ENCODE peak calls at places on chromosome 15, in eight cellular contexts. X is uterus, E is psoas muscle, B is A673, C is A549, L is right atrium auricular region, H is cardiac muscle cell, Y is endothelial cell of umbilical vein. D is an unnamed sample.
A peak's percentile ranks its signal among the peaks of the same experiment; 100 is the strongest.

GRCh38 chr15:89665449-89666146 is 10.3 kb upstream of the KIF7 start:
- DNase-seq in Y (peak; percentile 36), H (peak; percentile 74), B (peak; percentile 13), E (peak; percentile 85), C (peak; percentile 50), X (peak; percentile 53), L (peak; percentile 79), D (peak; percentile 48)

GRCh38 chr15:89121414-89121813 is 33.2 kb downstream of the ABHD2 start:
- DNase-seq in H (no peak), E (no peak), X (no peak), L (no peak), B (no peak), Y (no peak), C (peak; percentile 77), D (no peak)

GRCh38 chr15:68666120-68666811 is 87.5 kb downstream of the CORO2B start:
- DNase-seq in B (no peak), Y (peak; percentile 78), X (peak; percentile 9), E (no peak), H (peak; percentile 14), L (no peak), C (no peak), D (peak; percentile 58)

GRCh38 chr15:72369964-72370363 is 5.8 kb downstream of the HEXA start:
- DNase-seq in Y (peak; percentile 48), X (no peak), B (no peak), L (no peak), E (no peak), H (no peak), C (no peak), D (no peak)

GRCh38 chr15:65980824-65981456 is 111.6 kb downstream of the RAB11A start:
- DNase-seq in X (no peak), C (peak; percentile 76), E (peak; percentile 63), L (peak; percentile 59), Y (peak; percentile 52), B (peak; percentile 77), H (peak; percentile 74), D (peak; percentile 66)

GRCh38 chr15:28096720-28097431 is 2.2 kb downstream of the OCA2 start:
- DNase-seq in B (peak; percentile 54), C (no peak), L (peak; percentile 57), Y (no peak), H (peak; percentile 60), X (no peak), E (no peak), D (peak; percentile 65)

GRCh38 chr15:59437777-59438574 is at the start of gene FAM81A:
- DNase-seq in C (peak; percentile 73), Y (peak; percentile 35), B (peak; percentile 74), E (peak; percentile 92), L (peak; percentile 72), H (peak; percentile 94), X (peak; percentile 84), D (peak; percentile 87)

GRCh38 chr15:71003314-71003713 is 110.7 kb downstream of the LRRC49 start:
- DNase-seq in C (no peak), H (no peak), L (no peak), Y (peak; percentile 21), X (no peak), E (no peak), B (no peak), D (no peak)

GRCh38 chr15:101055411-101055810 is 136.3 kb downstream of the LRRK1 start:
- DNase-seq in B (no peak), L (no peak), E (no peak), H (no peak), Y (no peak), X (no peak), C (no peak), D (no peak)

GRCh38 chr15:75648156-75649000 is 666 bp downstream of the SNX33 start:
- DNase-seq in X (peak; percentile 63), B (no peak), C (peak; percentile 48), L (no peak), Y (no peak), H (peak; percentile 59), E (peak; percentile 78), D (peak; percentile 59)

GRCh38 chr15:61661791-61662190 is 398.5 kb downstream of the VPS13C start:
- DNase-seq in H (no peak), X (peak; percentile 54), C (no peak), Y (no peak), L (no peak), B (no peak), E (no peak), D (no peak)

GRCh38 chr15:66900586-66901310 is 164.7 kb upstream of the SMAD3 start:
- DNase-seq in H (no peak), X (no peak), E (no peak), Y (no peak), L (no peak), B (no peak), C (no peak), D (no peak)

GRCh38 chr15:40190591-40190990 is 29.7 kb downstream of the BUB1B start:
- DNase-seq in X (no peak), L (no peak), C (peak; percentile 16), E (no peak), B (no peak), Y (peak; percentile 59), H (no peak), D (no peak)

GRCh38 chr15:85761635-85762034 is 33.1 kb downstream of the KLHL25 start:
- DNase-seq in X (no peak), H (no peak), B (no peak), Y (no peak), E (no peak), L (no peak), C (no peak), D (no peak)

GRCh38 chr15:44101286-44101685 is 93.8 kb downstream of the FRMD5 start:
- DNase-seq in C (no peak), H (no peak), L (no peak), X (no peak), E (no peak), B (no peak), Y (no peak), D (no peak)

GRCh38 chr15:88905576-88905975 is 7.6 kb downstream of the MFGE8 start:
- DNase-seq in L (no peak), X (no peak), B (no peak), H (no peak), Y (no peak), E (no peak), C (no peak), D (no peak)

GRCh38 chr15:72784233-72784876 is 797 bp upstream of the ADPGK start:
- DNase-seq in L (peak; percentile 62), B (peak; percentile 96), Y (peak; percentile 87), H (peak; percentile 82), X (peak; percentile 62), E (no peak), C (peak; percentile 87), D (no peak)

GRCh38 chr15:70062321-70062956 is 35.3 kb downstream of the TLE3 start:
- DNase-seq in C (no peak), X (peak; percentile 78), L (peak; percentile 77), Y (peak; percentile 60), H (no peak), B (peak; percentile 94), E (peak; percentile 77), D (peak; percentile 87)

GRCh38 chr15:37015025-37015424 is 85.3 kb downstream of the MEIS2 start:
- DNase-seq in E (no peak), H (peak; percentile 19), Y (no peak), B (peak; percentile 48), L (peak; percentile 75), X (no peak), C (no peak), D (no peak)
- H3K4me1 ChIP-seq in E (no peaks in the 10 kb centered on the region), H (peaks cover 58% of the 10 kb centered on the region), Y (no peaks in the 10 kb centered on the region), B (peaks cover 17% of the 10 kb centered on the region), L (no peaks in the 10 kb centered on the region), X (peaks cover 18% of the 10 kb centered on the region), C (no peaks in the 10 kb centered on the region), D (no peaks in the 10 kb centered on the region)

GRCh38 chr15:92903956-92904831 is 4.1 kb downstream of the CHD2 start:
- DNase-seq in Y (peak; percentile 99), L (peak; percentile 100), C (peak; percentile 99), H (peak; percentile 98), E (peak; percentile 100), B (peak; percentile 99), X (peak; percentile 98), D (peak; percentile 99)
- TF ChIP-seq CTCF in Y (no peak), L (no peak), C (no peak), H (no peak), E (no peak), B (no peak), X (peak; percentile 28), D (no peak)

DNA sequence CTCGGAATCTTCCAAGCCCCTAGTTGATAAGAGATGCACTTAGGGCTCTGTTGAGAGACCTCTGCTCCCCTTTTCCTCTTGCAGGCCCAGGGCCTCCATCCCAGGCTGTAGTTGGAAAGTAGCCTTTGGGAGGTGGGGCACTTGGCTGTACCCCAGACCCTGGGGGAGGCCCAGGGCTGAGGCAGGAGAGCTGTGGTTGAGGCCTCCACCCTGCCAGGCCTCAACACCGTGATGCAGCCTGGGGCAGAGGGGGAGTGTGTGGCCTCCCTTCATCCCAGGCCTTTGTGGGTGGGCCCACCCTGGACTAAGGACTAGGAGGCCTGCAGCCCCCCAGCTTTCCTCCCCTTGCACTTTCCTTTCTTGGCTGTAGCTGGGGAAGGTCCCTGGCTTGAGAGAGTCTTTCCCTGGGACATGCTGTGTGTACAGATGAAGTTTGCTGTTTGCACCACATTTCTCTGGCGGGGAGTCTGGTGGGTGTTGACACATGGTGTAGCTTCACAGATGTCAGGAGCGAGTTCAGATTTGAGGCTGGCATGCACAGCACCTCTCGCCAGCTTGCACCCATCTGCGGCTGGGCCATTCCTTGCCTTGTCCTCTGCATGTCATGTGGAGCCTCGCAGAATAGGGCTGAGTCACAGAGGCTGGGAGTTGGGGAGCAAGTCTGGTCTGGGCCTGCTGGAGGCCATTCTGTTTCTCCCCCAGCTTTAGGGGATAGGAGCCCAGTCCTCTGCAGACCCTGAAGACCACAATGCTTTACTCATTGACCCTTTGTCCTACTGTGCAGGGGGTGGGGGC is 13.7 kb downstream of the PLEKHO2 start:
- DNase-seq in H (no peak), E (no peak), Y (no peak), L (no peak), B (no peak), C (no peak), X (no peak), D (no peak)
- H3K27ac ChIP-seq in H (peak overlapping the region; percentile 73), E (peak overlapping the region; percentile 4), Y (no peak overlapping the region), L (peak overlapping the region; percentile 82), B (no peak overlapping the region), C (peak overlapping the region; percentile 63), X (peak overlapping the region; percentile 72), D (peak overlapping the region; percentile 93)

GRCh38 chr15:98663606-98664005 is 15.3 kb downstream of the IGF1R start:
- DNase-seq in E (no peak), L (no peak), Y (no peak), B (no peak), C (no peak), H (no peak), X (no peak), D (peak; percentile 79)

GRCh38 chr15:98666841-98667240 is 18.5 kb downstream of the IGF1R start:
- DNase-seq in X (no peak), Y (no peak), C (no peak), B (no peak), H (no peak), E (no peak), L (no peak), D (no peak)

GRCh38 chr15:98667521-98668179 is 19.3 kb downstream of the IGF1R start:
- DNase-seq in L (no peak), E (no peak), X (no peak), H (no peak), C (no peak), B (no peak), Y (no peak), D (no peak)

GRCh38 chr15:98668566-98669308 is 20.4 kb downstream of the IGF1R start:
- DNase-seq in B (no peak), L (no peak), C (no peak), E (no peak), H (peak; percentile 74), Y (peak; percentile 75), X (no peak), D (no peak)

GRCh38 chr15:98666441-98666840 is 18.1 kb downstream of the IGF1R start:
- DNase-seq in E (no peak), L (no peak), Y (no peak), B (no peak), H (no peak), C (no peak), X (no peak), D (no peak)
- H3K4me1 ChIP-seq in E (peaks cover 34% of the 10 kb centered on the region), L (no peaks in the 10 kb centered on the region), Y (peaks cover 34% of the 10 kb centered on the region), B (peaks cover 10% of the 10 kb centered on the region), H (peaks cover 49% of the 10 kb centered on the region), C (peaks cover 64% of the 10 kb centered on the region), X (peaks cover 20% of the 10 kb centered on the region), D (peaks cover 59% of the 10 kb centered on the region)